ENCODE peak calls at places on chromosome 7, in seven cellular contexts. T is HepG2; G is GM23248; R is GM12865; K is stimulated activated CD4-positive, alpha-beta T cell treated with anti-CD3 and anti-CD28 coated beads, TNF-alpha, amount 100 ng/mL, for 48 hours; Z is fibroblast of villous mesenchyme; C is HuH-7. X is an unnamed sample.

GRCh38 chr7:144256112-144256511 is 8.5 kb downstream of the OR2A7 start:
- DNase-seq in R (peak; percentile 0), K (no peak), T (no peak), G (peak; percentile 55), C (no peak), Z (peak; percentile 1), X (peak; percentile 77)

GRCh38 chr7:98204670-98205069 is 6.6 kb upstream of the BHLHA15 start:
- DNase-seq in K (no peak), Z (no peak), C (no peak), R (no peak), G (no peak), T (no peak), X (no peak)

GRCh38 chr7:84027678-84028077 is 166.9 kb downstream of the SEMA3A start:
- DNase-seq in R (no peak), G (no peak), K (no peak), C (no peak), T (no peak), Z (no peak), X (no peak)

GRCh38 chr7:142376356-142376997 is 118.6 kb upstream of the PRSS58 start:
- DNase-seq in G (no peak), Z (no peak), K (no peak), T (no peak), C (no peak), R (no peak), X (peak; percentile 21)

GRCh38 chr7:106054133-106054532 is 58.0 kb downstream of the SYPL1 start:
- DNase-seq in R (no peak), K (no peak), Z (no peak), T (no peak), C (no peak), G (no peak), X (no peak)

GRCh38 chr7:68411742-68412141 is 1186.5 kb upstream of the AUTS2 start:
- DNase-seq in T (no peak), Z (no peak), K (no peak), R (no peak), C (no peak), G (no peak), X (no peak)

GRCh38 chr7:46630031-46630430 is 709.0 kb upstream of the IGFBP3 start:
- DNase-seq in R (no peak), G (peak; percentile 23), C (no peak), Z (peak; percentile 39), K (no peak), T (no peak), X (peak; percentile 21)

GRCh38 chr7:107387077-107387476 is 82.8 kb upstream of the GPR22 start:
- DNase-seq in R (no peak), K (no peak), C (peak; percentile 39), G (no peak), Z (peak; percentile 70), T (no peak), X (peak; percentile 45)

GRCh38 chr7:77796960-77797359 is 1.3 kb downstream of the TMEM60 start:
- DNase-seq in G (no peak), Z (no peak), T (no peak), C (no peak), K (no peak), R (no peak), X (no peak)

GRCh38 chr7:144018065-144018464 is 17.9 kb downstream of the OR6B1 start:
- DNase-seq in R (no peak), C (no peak), K (no peak), Z (peak; percentile 39), T (no peak), G (no peak), X (no peak)

GRCh38 chr7:30459591-30460245 is 18.9 kb downstream of the NOD1 start:
- DNase-seq in C (peak; percentile 44), K (no peak), Z (peak; percentile 98), R (no peak), G (peak; percentile 91), T (peak; percentile 45), X (peak; percentile 98)

GRCh38 chr7:134429481-134429880 is 29.4 kb downstream of the AKR1B1 start:
- DNase-seq in T (no peak), C (no peak), K (no peak), G (no peak), Z (no peak), R (no peak), X (no peak)

GRCh38 chr7:126569402-126569801 is 683.3 kb downstream of the GRM8 start:
- DNase-seq in C (no peak), R (peak; percentile 60), K (no peak), Z (no peak), G (no peak), T (no peak), X (no peak)

GRCh38 chr7:816751-817671 is 15.3 kb upstream of the SUN1 start:
- DNase-seq in G (peak; percentile 61), K (peak; percentile 35), C (no peak), T (no peak), R (peak; percentile 58), Z (peak; percentile 42), X (no peak)

GRCh38 chr7:81776972-81777371 is 7.1 kb upstream of the HGF start:
- DNase-seq in R (no peak), K (no peak), Z (no peak), G (no peak), C (peak; percentile 10), T (peak; percentile 0), X (no peak)

GRCh38 chr7:131546126-131546525 is 10.3 kb downstream of the PODXL start:
- DNase-seq in G (no peak), R (peak; percentile 31), C (no peak), T (peak; percentile 10), K (no peak), Z (peak; percentile 53), X (no peak)

GRCh38 chr7:38699481-38699880 is 68.3 kb upstream of the AMPH start:
- DNase-seq in K (no peak), Z (peak; percentile 22), R (no peak), G (peak; percentile 71), C (no peak), T (no peak), X (peak; percentile 57)

GRCh38 chr7:81111358-81111757 is 192.5 kb upstream of the SEMA3C start:
- DNase-seq in G (peak; percentile 84), K (no peak), T (no peak), Z (peak; percentile 90), C (no peak), R (no peak), X (peak; percentile 93)

GRCh38 chr7:150851497-150852370 is 583 bp upstream of the AOC1 start:
- DNase-seq in K (no peak), T (no peak), Z (no peak), C (no peak), G (no peak), R (no peak), X (no peak)

GRCh38 chr7:103076767-103077166 is 1.8 kb downstream of the ARMC10 start:
- DNase-seq in Z (peak; percentile 43), T (no peak), C (no peak), K (no peak), R (no peak), G (no peak), X (peak; percentile 8)

GRCh38 chr7:17599733-17600685 is 301.6 kb downstream of the AHR start:
- DNase-seq in C (peak; percentile 40), G (peak; percentile 92), T (peak; percentile 45), Z (peak; percentile 93), K (no peak), R (no peak), X (peak; percentile 96)

X was measured in fibroblast of pulmonary artery.